ENCODE peak calls at places on chromosomes 16 and 17, in seven cellular contexts. W is central memory CD4-positive, alpha-beta T cell; P is NCI-H446; M is NCI-H748 treated with DMSO at 0.1 percent for 48 hours; Q is ecto neural progenitor cell; I is heart left ventricle; C is T1000. Z is an unnamed sample.

GRCh38 chr17:49851387-49852291 is 3.8 kb upstream of the TAC4 start:
- DNase-seq in C (no peak), M (no peak), P (no peak), W (peak; percentile 62), Q (peak; percentile 93), I (peak; percentile 89), Z (peak; percentile 18)

GRCh38 chr17:21452377-21453143 is 76.4 kb downstream of the KCNJ12 start:
- DNase-seq in W (peak; percentile 10), I (peak; percentile 68), Q (peak; percentile 67), P (no peak), M (no peak), C (no peak), Z (peak; percentile 82)

GRCh38 chr17:18321309-18321708 is 6.2 kb downstream of the SMCR8 start:
- DNase-seq in P (no peak), I (no peak), Q (no peak), C (no peak), M (no peak), W (no peak), Z (no peak)

GRCh38 chr16:89216315-89217137 is 977 bp upstream of the ZNF778 start:
- DNase-seq in C (no peak), M (no peak), W (peak; percentile 77), P (peak; percentile 56), Q (peak; percentile 80), I (peak; percentile 84), Z (peak; percentile 76)

GRCh38 chr17:66527335-66527734 is 224.9 kb downstream of the PRKCA start:
- DNase-seq in C (no peak), W (no peak), I (no peak), P (no peak), Q (peak; percentile 37), M (no peak), Z (peak; percentile 89)

GRCh38 chr17:9906616-9907015 is 1.5 kb upstream of the RCVRN start:
- DNase-seq in Q (no peak), I (no peak), P (no peak), W (no peak), M (no peak), C (no peak), Z (no peak)

GRCh38 chr17:69874220-69874670 is 200.8 kb upstream of the KCNJ16 start:
- DNase-seq in W (no peak), I (no peak), P (no peak), M (no peak), C (peak; percentile 35), Q (no peak), Z (no peak)

GRCh38 chr16:583815-584591 is 5.9 kb upstream of the RAB40C start:
- DNase-seq in W (no peak), I (peak; percentile 63), Q (no peak), C (no peak), P (no peak), M (no peak), Z (no peak)

GRCh38 chr16:70712359-70712758 is 26.5 kb upstream of the MTSS2 start:
- DNase-seq in I (no peak), Q (no peak), W (no peak), C (no peak), M (no peak), P (no peak), Z (no peak)

GRCh38 chr17:42072323-42073187 is 22.2 kb upstream of the C17orf113 start:
- DNase-seq in W (no peak), M (no peak), P (no peak), Q (peak; percentile 78), C (no peak), I (no peak), Z (no peak)

GRCh38 chr17:14843086-14843795 is 421.9 kb downstream of the PMP22 start:
- DNase-seq in M (no peak), I (no peak), Q (no peak), W (no peak), P (no peak), C (no peak), Z (no peak)

GRCh38 chr17:55690105-55690508 is 32.6 kb downstream of the TMEM100 start:
- DNase-seq in Q (peak; percentile 1), C (no peak), P (no peak), W (no peak), M (no peak), I (no peak), Z (no peak)

GRCh38 chr17:1040216-1040600 is 43.3 kb downstream of the TIMM22 start:
- DNase-seq in Q (no peak), C (no peak), I (no peak), M (no peak), P (no peak), W (no peak), Z (no peak)

GRCh38 chr16:4176794-4177438 is 60.7 kb upstream of the ADCY9 start:
- DNase-seq in I (no peak), W (no peak), M (no peak), Q (no peak), C (no peak), P (no peak), Z (peak; percentile 45)

GRCh38 chr17:51045616-51046526 is 74.8 kb downstream of the SPAG9 start:
- DNase-seq in W (no peak), P (peak; percentile 19), Q (no peak), I (no peak), M (no peak), C (no peak), Z (peak; percentile 61)

GRCh38 chr17:42266918-42267766 is 9.0 kb downstream of the STAT5B start:
- DNase-seq in P (no peak), I (no peak), M (no peak), Q (no peak), C (peak; percentile 60), W (peak; percentile 81), Z (no peak)

GRCh38 chr16:71296584-71297133 is 7.5 kb upstream of the CMTR2 start:
- DNase-seq in I (no peak), Q (no peak), P (no peak), C (no peak), M (peak; percentile 2), W (no peak), Z (no peak)

GRCh38 chr17:69466905-69467630 is 52.6 kb downstream of the MAP2K6 start:
- DNase-seq in M (no peak), Q (no peak), W (no peak), I (no peak), C (peak; percentile 29), P (peak; percentile 36), Z (no peak)

GRCh38 chr17:59165933-59166342 is 10.4 kb downstream of the PRR11 start:
- DNase-seq in W (peak; percentile 19), Q (peak; percentile 78), P (peak; percentile 50), M (no peak), C (peak; percentile 34), I (no peak), Z (peak; percentile 72)

GRCh38 chr17:76737082-76737675 is at the start of gene SRSF2:
- DNase-seq in C (peak; percentile 99), Q (peak; percentile 100), M (peak; percentile 90), I (peak; percentile 99), P (peak; percentile 100), W (peak; percentile 100), Z (peak; percentile 99)

GRCh38 chr17:13222931-13223330 is 205.1 kb upstream of the ELAC2 start:
- DNase-seq in C (no peak), Q (no peak), M (peak; percentile 97), P (no peak), W (no peak), I (no peak), Z (no peak)

GRCh38 chr17:73018599-73018998 is 73.9 kb downstream of the SLC39A11 start:
- DNase-seq in M (no peak), W (no peak), C (no peak), Q (no peak), P (no peak), I (no peak), Z (no peak)

GRCh38 chr16:89489040-89489721 is 1.2 kb downstream of the ANKRD11 start:
- DNase-seq in Q (peak; percentile 81), I (peak; percentile 88), M (peak; percentile 27), C (no peak), W (peak; percentile 89), P (peak; percentile 52), Z (peak; percentile 73)

GRCh38 chr16:15141586-15141985 is 47.5 kb upstream of the RRN3 start:
- DNase-seq in I (peak; percentile 61), W (no peak), M (no peak), Q (no peak), P (no peak), C (no peak), Z (no peak)

GRCh38 chr16:86791287-86792074 is 213.1 kb downstream of the FOXL1 start:
- DNase-seq in Q (no peak), W (no peak), M (no peak), P (no peak), C (no peak), I (no peak), Z (no peak)

GRCh38 chr17:78397681-78398101 is 19.2 kb downstream of the PGS1 start:
- DNase-seq in I (no peak), M (no peak), Q (no peak), C (peak; percentile 16), W (no peak), P (no peak), Z (no peak)

GRCh38 chr16:54297154-54297553 is 10.6 kb upstream of the IRX3 start:
- DNase-seq in C (no peak), P (no peak), Q (no peak), I (no peak), M (no peak), W (no peak), Z (no peak)

GRCh38 chr17:8345052-8345690 is 5.5 kb downstream of the ODF4 start:
- DNase-seq in I (no peak), Q (no peak), W (no peak), C (no peak), M (no peak), P (no peak), Z (no peak)

GRCh38 chr17:67157732-67158639 is 87.0 kb downstream of the HELZ start:
- DNase-seq in W (no peak), C (no peak), I (no peak), Q (no peak), P (peak; percentile 45), M (no peak), Z (peak; percentile 49)

GRCh38 chr16:74667215-74667765 is 613 bp upstream of the RFWD3 start:
- DNase-seq in C (no peak), P (no peak), M (no peak), W (peak; percentile 17), Q (peak; percentile 68), I (no peak), Z (peak; percentile 15)

GRCh38 chr16:63690961-63691360 is 1430.9 kb downstream of the CDH11 start:
- DNase-seq in M (no peak), W (no peak), C (no peak), Q (no peak), I (no peak), P (no peak), Z (no peak)

GRCh38 chr16:31183432-31184428 is 3.8 kb downstream of the FUS start:
- DNase-seq in P (no peak), C (no peak), W (no peak), Q (no peak), M (no peak), I (no peak), Z (no peak)

GRCh38 chr17:79242873-79243602 is 168.4 kb downstream of the ENGASE start:
- DNase-seq in M (no peak), I (no peak), W (no peak), P (peak; percentile 24), Q (no peak), C (no peak), Z (no peak)

GRCh38 chr16:89013692-89014455 is 36.9 kb upstream of the CBFA2T3 start:
- DNase-seq in W (no peak), P (no peak), I (peak; percentile 46), M (no peak), Q (no peak), C (no peak), Z (no peak)

GRCh38 chr17:72424505-72425117 is 303.8 kb downstream of the SOX9 start:
- DNase-seq in P (no peak), I (no peak), M (no peak), Q (no peak), W (no peak), C (no peak), Z (no peak)

GRCh38 chr16:50559804-50560514 is 11.8 kb downstream of the NKD1 start:
- DNase-seq in M (no peak), Q (no peak), W (no peak), C (no peak), P (no peak), I (no peak), Z (no peak)

GRCh38 chr17:8015957-8016631 is 13.7 kb downstream of the GUCY2D start:
- DNase-seq in C (no peak), M (no peak), I (peak; percentile 64), W (no peak), Q (peak; percentile 74), P (no peak), Z (no peak)

GRCh38 chr17:82449136-82449882 is 1.2 kb downstream of the CYBC1 start:
- DNase-seq in I (no peak), Q (peak; percentile 49), C (no peak), P (no peak), W (peak; percentile 79), M (no peak), Z (no peak)

Z was measured in putamen.